ENCODE peak calls at places on chromosomes 12 and 14, in six cellular contexts. I is neural progenitor cell, L is iris pigment epithelial cell, Q is RPMI7951, M is M059J, H is neural crest cell. B is an unnamed sample.

GRCh38 chr14:95409472-95410307 is 90.0 kb upstream of the CLMN start:
- DNase-seq in I (peak; percentile 47), L (no peak), Q (no peak), M (no peak), H (no peak), B (no peak)

GRCh38 chr12:89470741-89471504 is 53.7 kb downstream of the GALNT4 start:
- DNase-seq in I (peak; percentile 61), L (peak; percentile 64), Q (peak; percentile 40), M (peak; percentile 39), H (no peak), B (peak; percentile 38)

GRCh38 chr12:119036878-119037493 is 55.6 kb downstream of the SRRM4 start:
- DNase-seq in I (peak; percentile 66), L (peak; percentile 4), Q (peak; percentile 12), M (peak; percentile 22), H (peak; percentile 66), B (peak; percentile 56)

GRCh38 chr12:92624236-92624635 is 78.6 kb upstream of the PLEKHG7 start:
- DNase-seq in I (no peak), L (peak; percentile 88), Q (peak; percentile 42), M (peak; percentile 84), H (no peak), B (no peak)

GRCh38 chr14:50871223-50871622 is 630 bp upstream of the ABHD12B start:
- DNase-seq in I (no peak), L (no peak), Q (no peak), M (no peak), H (no peak), B (no peak)

GRCh38 chr14:37550511-37550910 is 44.5 kb downstream of the FOXA1 start:
- DNase-seq in I (no peak), L (peak; percentile 87), Q (no peak), M (peak; percentile 2), H (no peak), B (no peak)

GRCh38 chr14:69860221-69860620 is 19.0 kb upstream of the SMOC1 start:
- DNase-seq in I (peak; percentile 62), L (no peak), Q (no peak), M (no peak), H (no peak), B (no peak)

GRCh38 chr12:47021298-47021697 is 58.1 kb upstream of the PCED1B start:
- DNase-seq in I (peak; percentile 70), L (peak; percentile 95), Q (peak; percentile 91), M (peak; percentile 91), H (peak; percentile 25), B (peak; percentile 71)

GRCh38 chr12:26000883-26001282 is 42.4 kb downstream of the RASSF8 start:
- DNase-seq in I (no peak), L (no peak), Q (no peak), M (no peak), H (no peak), B (no peak)

GRCh38 chr12:50062733-50063452 is 5.5 kb downstream of the ASIC1 start:
- DNase-seq in I (no peak), L (no peak), Q (peak; percentile 18), M (peak; percentile 13), H (no peak), B (no peak)

GRCh38 chr14:62585247-62585646 is 460.0 kb downstream of the KCNH5 start:
- DNase-seq in I (no peak), L (no peak), Q (no peak), M (no peak), H (no peak), B (no peak)

GRCh38 chr14:51014086-51014485 is 69.8 kb upstream of the PYGL start:
- DNase-seq in I (peak; percentile 40), L (peak; percentile 78), Q (peak; percentile 80), M (peak; percentile 90), H (no peak), B (no peak)

GRCh38 chr14:33675415-33676130 is 275.3 kb downstream of the EGLN3 start:
- DNase-seq in I (no peak), L (peak; percentile 29), Q (no peak), M (no peak), H (no peak), B (no peak)

GRCh38 chr14:53881161-53881846 is 75.3 kb downstream of the BMP4 start:
- DNase-seq in I (no peak), L (peak; percentile 91), Q (peak; percentile 16), M (peak; percentile 42), H (no peak), B (no peak)

GRCh38 chr12:65656904-65657351 is 167.4 kb upstream of the HMGA2 start:
- DNase-seq in I (no peak), L (peak; percentile 99), Q (peak; percentile 99), M (peak; percentile 99), H (no peak), B (no peak)

GRCh38 chr14:94113490-94113889 is 3.0 kb downstream of the IFI27 start:
- DNase-seq in I (no peak), L (peak; percentile 50), Q (no peak), M (peak; percentile 75), H (no peak), B (peak; percentile 2)

GRCh38 chr12:116194935-116195431 is 82.5 kb downstream of the MED13L start:
- DNase-seq in I (no peak), L (no peak), Q (no peak), M (no peak), H (no peak), B (no peak)

GRCh38 chr12:57049890-57050289 is at the start of gene MYO1A:
- DNase-seq in I (peak; percentile 48), L (peak; percentile 11), Q (peak; percentile 16), M (peak; percentile 31), H (no peak), B (no peak)

GRCh38 chr14:20609215-20610001 is 18.2 kb upstream of the RNASE12 start:
- DNase-seq in I (peak; percentile 92), L (peak; percentile 77), Q (peak; percentile 80), M (peak; percentile 89), H (peak; percentile 71), B (peak; percentile 87)

GRCh38 chr12:4148418-4149056 is 125.0 kb upstream of the CCND2 start:
- DNase-seq in I (no peak), L (no peak), Q (no peak), M (no peak), H (no peak), B (no peak)

GRCh38 chr12:107844312-107844921 is 69.9 kb downstream of the ASCL4 start:
- DNase-seq in I (peak; percentile 75), L (peak; percentile 4), Q (no peak), M (no peak), H (peak; percentile 16), B (no peak)

GRCh38 chr12:112524676-112525425 is 106.1 kb downstream of the PTPN11 start:
- DNase-seq in I (no peak), L (peak; percentile 46), Q (peak; percentile 49), M (peak; percentile 74), H (no peak), B (no peak)

GRCh38 chr14:55048900-55049437 is 2.5 kb upstream of the MAPK1IP1L start:
- DNase-seq in I (no peak), L (no peak), Q (no peak), M (no peak), H (no peak), B (no peak)

GRCh38 chr12:48334807-48335206 is 15.9 kb downstream of the ZNF641 start:
- DNase-seq in I (no peak), L (no peak), Q (no peak), M (no peak), H (no peak), B (no peak)

GRCh38 chr12:55706840-55707671 is 648 bp downstream of the ITGA7 start:
- DNase-seq in I (peak; percentile 55), L (no peak), Q (peak; percentile 17), M (no peak), H (no peak), B (no peak)

GRCh38 chr14:101972126-101972785 is 7.9 kb downstream of the DYNC1H1 start:
- DNase-seq in I (no peak), L (peak; percentile 100), Q (peak; percentile 97), M (peak; percentile 96), H (no peak), B (no peak)